ENCODE peak calls at places on chromosomes 2 and 18, in six cellular contexts. G, K, C, A, L and Z are unnamed samples.

GRCh38 chr2:163778045-163778753 is 42.4 kb upstream of the FIGN start:
- DNase-seq in G (peak; percentile 93), K (no peak), C (no peak), A (peak; percentile 11), L (peak; percentile 84), Z (peak; percentile 50)

GRCh38 chr2:46001290-46001689 is 295.9 kb upstream of the EPAS1 start:
- DNase-seq in G (no peak), K (no peak), C (no peak), A (no peak), L (no peak), Z (no peak)

GRCh38 chr2:112482309-112483046 is 522 bp downstream of the TTL start:
- DNase-seq in G (peak; percentile 44), K (peak; percentile 14), C (no peak), A (no peak), L (no peak), Z (peak; percentile 60)

GRCh38 chr2:202508686-202509085 is 126.1 kb upstream of the FAM117B start:
- DNase-seq in G (peak; percentile 4), K (no peak), C (no peak), A (no peak), L (no peak), Z (no peak)

GRCh38 chr2:157443795-157444642 is at the start of gene CYTIP:
- DNase-seq in G (no peak), K (peak; percentile 29), C (no peak), A (no peak), L (no peak), Z (no peak)

GRCh38 chr18:24063121-24063731 is 48.7 kb downstream of the TTC39C start:
- DNase-seq in G (peak; percentile 68), K (no peak), C (no peak), A (peak; percentile 23), L (no peak), Z (peak; percentile 32)

GRCh38 chr2:38830546-38831159 is 45.1 kb downstream of the DHX57 start:
- DNase-seq in G (no peak), K (no peak), C (no peak), A (no peak), L (no peak), Z (no peak)

GRCh38 chr2:66555511-66556324 is 120.8 kb downstream of the MEIS1 start:
- DNase-seq in G (no peak), K (no peak), C (no peak), A (no peak), L (no peak), Z (no peak)

GRCh38 chr2:234753701-234754100 is 198.1 kb upstream of the SH3BP4 start:
- DNase-seq in G (no peak), K (no peak), C (no peak), A (no peak), L (no peak), Z (no peak)

GRCh38 chr2:47008381-47009280 is 93.0 kb upstream of the MCFD2 start:
- DNase-seq in G (peak; percentile 79), K (no peak), C (no peak), A (peak; percentile 13), L (no peak), Z (peak; percentile 92)

GRCh38 chr2:120344991-120345975 is 653 bp upstream of the INHBB start:
- DNase-seq in G (no peak), K (no peak), C (no peak), A (no peak), L (no peak), Z (no peak)

GRCh38 chr2:236932711-236933300 is 152.9 kb upstream of the COPS8 start:
- DNase-seq in G (no peak), K (no peak), C (no peak), A (no peak), L (peak; percentile 25), Z (peak; percentile 47)

GRCh38 chr2:231934441-231935206 is 8.4 kb upstream of the NPPC start:
- DNase-seq in G (no peak), K (no peak), C (no peak), A (no peak), L (no peak), Z (no peak)

GRCh38 chr2:99861376-99861760 is 281.0 kb downstream of the AFF3 start:
- DNase-seq in G (peak; percentile 83), K (no peak), C (no peak), A (no peak), L (no peak), Z (no peak)

GRCh38 chr2:2913601-2914120 is 464.0 kb downstream of the EIPR1 start:
- DNase-seq in G (no peak), K (no peak), C (no peak), A (no peak), L (no peak), Z (no peak)

GRCh38 chr2:169479257-169480078 is at the start of gene BBS5:
- DNase-seq in G (peak; percentile 90), K (peak; percentile 59), C (peak; percentile 32), A (peak; percentile 58), L (peak; percentile 62), Z (peak; percentile 87)

GRCh38 chr2:109609352-109610024 is 4.3 kb downstream of the SEPTIN10 start:
- DNase-seq in G (peak; percentile 74), K (no peak), C (no peak), A (no peak), L (no peak), Z (peak; percentile 85)

GRCh38 chr18:23196119-23197004 is 61.1 kb downstream of the CABLES1 start:
- DNase-seq in G (no peak), K (no peak), C (no peak), A (no peak), L (no peak), Z (no peak)

GRCh38 chr2:17542471-17542870 is 2.0 kb downstream of the VSNL1 start:
- DNase-seq in G (no peak), K (no peak), C (no peak), A (no peak), L (no peak), Z (no peak)